ENCODE peak calls at places on chromosome 19, in seven cellular contexts. X is psoas muscle, I is cardiac muscle cell, K is neural progenitor cell, E is A549, P is spleen, S is Peyer's patch. D is an unnamed sample.
A peak's percentile ranks its signal among the peaks of the same experiment; 100 is the strongest.

GRCh38 chr19:7336321-7336973 is 12.3 kb upstream of the ARHGEF18 start:
- DNase-seq in X (no peak), I (no peak), K (no peak), E (no peak), P (peak; percentile 81), S (no peak), D (no peak)

GRCh38 chr19:57241181-57241580 is 749 bp downstream of the ZNF805 start:
- DNase-seq in X (no peak), I (peak; percentile 37), K (no peak), E (no peak), P (no peak), S (no peak), D (no peak)

GRCh38 chr19:4034048-4035017 is 26.8 kb downstream of the PIAS4 start:
- DNase-seq in X (no peak), I (no peak), K (no peak), E (no peak), P (no peak), S (no peak), D (no peak)

GRCh38 chr19:3398114-3398899 is 31.9 kb downstream of the NFIC start:
- DNase-seq in X (peak; percentile 70), I (peak; percentile 58), K (peak; percentile 46), E (no peak), P (peak; percentile 83), S (peak; percentile 66), D (peak; percentile 89)

GRCh38 chr19:38264486-38265212 is at the start of gene SPINT2:
- DNase-seq in X (no peak), I (peak; percentile 89), K (peak; percentile 95), E (peak; percentile 84), P (peak; percentile 93), S (no peak), D (no peak)

GRCh38 chr19:28228854-28229253 is 984.1 kb downstream of the UQCRFS1 start:
- DNase-seq in X (no peak), I (no peak), K (no peak), E (no peak), P (no peak), S (no peak), D (no peak)

GRCh38 chr19:29506619-29506911 is 19.2 kb upstream of the VSTM2B start:
- DNase-seq in X (no peak), I (no peak), K (no peak), E (no peak), P (no peak), S (no peak), D (no peak)

GRCh38 chr19:46620716-46621115 is 4.2 kb downstream of the PTGIR start:
- DNase-seq in X (no peak), I (no peak), K (no peak), E (no peak), P (no peak), S (no peak), D (no peak)

GRCh38 chr19:49145485-49146407 is 9.4 kb downstream of the HRC start:
- DNase-seq in X (peak; percentile 83), I (peak; percentile 96), K (peak; percentile 98), E (peak; percentile 91), P (peak; percentile 93), S (peak; percentile 89), D (peak; percentile 76)

DNA sequence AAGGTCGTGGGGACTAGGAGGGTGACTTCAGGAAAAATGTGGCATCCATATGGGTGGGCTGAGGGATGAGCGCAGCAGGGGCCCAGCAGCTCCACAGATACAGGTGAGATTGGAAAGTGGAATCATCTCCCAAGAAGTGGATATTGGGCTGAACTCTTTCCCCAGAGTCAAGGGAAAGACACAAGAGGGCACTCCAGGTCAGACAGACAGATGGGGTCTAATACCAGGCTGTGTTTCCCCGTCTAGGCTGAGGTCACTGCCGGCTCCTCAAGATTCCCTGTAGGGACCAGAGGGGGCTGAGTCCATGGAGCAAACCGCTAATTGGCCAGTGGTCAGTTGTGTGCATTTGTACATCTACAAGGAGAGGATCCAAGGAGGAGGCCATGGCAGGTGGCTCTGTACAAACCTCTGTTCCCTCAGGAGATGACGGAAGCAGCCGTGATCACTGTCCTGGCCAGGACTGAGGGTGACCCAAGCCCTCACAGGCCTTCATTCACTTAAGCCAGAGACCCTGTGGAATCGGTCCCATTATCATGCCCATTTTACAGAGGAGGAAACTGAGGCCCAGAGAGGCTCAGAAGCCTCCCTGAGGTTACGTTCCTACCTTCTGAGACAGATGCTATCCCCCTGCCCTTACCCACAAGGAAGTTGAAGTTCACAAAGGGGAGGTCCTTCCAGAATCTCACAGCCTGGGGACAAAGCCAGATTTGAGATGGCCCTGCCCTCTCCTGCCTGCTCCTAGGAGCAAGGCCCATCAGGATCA is 14.9 kb upstream of the IGLON5 start:
- DNase-seq in X (no peak), I (no peak), K (peak; percentile 33), E (no peak), P (no peak), S (no peak), D (no peak)
- TF ChIP-seq CTCF in X (no peak), I (peak; percentile 16), K (peak; percentile 33), E (peak; percentile 31), P (no peak), S (no peak), D (no peak)

GRCh38 chr19:40217921-40218890 is at the start of gene TTC9B:
- DNase-seq in X (no peak), I (peak; percentile 71), K (peak; percentile 93), E (no peak), P (no peak), S (no peak), D (no peak)
- H3K4me3 ChIP-seq in X (peak within 1 kb of the TSS; percentile 34), I (no peak within 1 kb of the TSS), K (no peak within 1 kb of the TSS), E (peak within 1 kb of the TSS; percentile 31), P (no peak within 1 kb of the TSS), S (no peak within 1 kb of the TSS), D (no peak within 1 kb of the TSS)

DNA sequence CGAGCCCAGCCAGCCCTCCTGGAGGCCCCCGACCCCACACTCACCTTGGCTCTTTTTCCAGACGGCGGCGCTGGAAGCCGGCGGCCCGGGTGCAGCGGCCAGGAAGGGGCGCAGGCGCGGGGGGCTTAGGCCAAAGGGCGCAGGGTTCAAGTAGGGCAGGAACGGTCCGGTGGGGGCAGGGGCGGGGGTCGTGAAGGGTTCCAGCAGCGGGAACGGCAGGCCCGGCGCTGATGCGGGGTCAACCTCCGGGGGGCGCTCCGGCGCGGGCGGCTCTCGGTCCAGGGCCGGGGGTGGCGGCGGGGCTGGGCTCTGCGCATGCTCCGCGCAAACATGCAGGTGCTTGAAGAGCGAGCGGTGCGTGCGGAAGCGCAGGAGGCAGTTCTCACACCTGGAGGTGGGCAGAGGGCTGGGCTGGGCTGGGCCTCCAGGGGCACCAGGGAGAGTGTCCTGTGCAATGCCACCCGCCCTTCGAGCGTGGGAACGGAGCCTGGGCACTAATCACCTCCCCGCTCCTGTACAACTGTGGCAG is 2.3 kb downstream of the ZNF414 start:
- DNase-seq in X (no peak), I (no peak), K (no peak), E (no peak), P (peak; percentile 79), S (peak; percentile 46), D (peak; percentile 64)
- TF ChIP-seq CTCF in X (no peak), I (no peak), K (peak; percentile 15), E (no peak), P (no peak), S (no peak), D (no peak)

GRCh38 chr19:17778621-17779280 is 16.2 kb upstream of the B3GNT3 start:
- DNase-seq in X (no peak), I (peak; percentile 24), K (peak; percentile 59), E (no peak), P (peak; percentile 86), S (no peak), D (no peak)

GRCh38 chr19:17775245-17775927 is 19.6 kb upstream of the B3GNT3 start:
- DNase-seq in X (no peak), I (peak; percentile 56), K (peak; percentile 82), E (no peak), P (no peak), S (peak; percentile 78), D (no peak)

GRCh38 chr19:17775991-17776803 is 18.7 kb upstream of the B3GNT3 start:
- DNase-seq in X (no peak), I (no peak), K (no peak), E (no peak), P (peak; percentile 85), S (peak; percentile 88), D (no peak)

GRCh38 chr19:17779281-17779930 is 15.5 kb upstream of the B3GNT3 start:
- DNase-seq in X (peak; percentile 39), I (no peak), K (peak; percentile 81), E (peak; percentile 52), P (peak; percentile 87), S (no peak), D (peak; percentile 21)

GRCh38 chr19:17777840-17778620 is 16.9 kb upstream of the B3GNT3 start:
- DNase-seq in X (peak; percentile 52), I (peak; percentile 42), K (peak; percentile 84), E (peak; percentile 62), P (peak; percentile 92), S (peak; percentile 79), D (no peak)
- H3K4me3 ChIP-seq in X (no peak overlapping the region), I (peak overlapping the region; percentile 10), K (peak overlapping the region; percentile 49), E (peak overlapping the region; percentile 56), P (peak overlapping the region; percentile 32), S (no peak overlapping the region), D (no peak overlapping the region)

DNA sequence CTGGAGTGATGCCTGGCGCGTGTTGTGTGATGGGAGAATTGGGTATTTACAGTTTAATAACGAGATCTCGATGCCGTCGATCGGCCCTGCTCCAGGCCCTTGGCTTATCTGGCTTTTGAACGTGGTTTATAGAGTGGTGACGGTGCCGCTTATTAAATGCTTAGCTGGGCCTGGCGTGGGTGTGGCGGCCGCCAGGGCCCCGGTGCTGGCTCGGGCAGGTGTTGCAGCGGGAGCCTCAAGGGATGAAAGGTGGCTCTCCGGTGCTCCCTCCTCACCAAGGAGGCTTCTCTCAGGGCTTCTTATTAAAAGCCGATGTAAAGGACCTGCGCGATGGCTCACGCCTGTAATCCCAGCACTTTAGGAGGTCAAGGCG is 173.8 kb downstream of the KDM4B start:
- DNase-seq in X (peak; percentile 6), I (no peak), K (no peak), E (no peak), P (peak; percentile 64), S (no peak), D (no peak)
- TF ChIP-seq CTCF in X (no peak), I (no peak), K (no peak), E (no peak), P (no peak), S (no peak), D (no peak)

GRCh38 chr19:1001538-1002166 is 1.4 kb downstream of the GRIN3B start:
- DNase-seq in X (no peak), I (peak; percentile 71), K (peak; percentile 79), E (no peak), P (peak; percentile 92), S (peak; percentile 76), D (peak; percentile 41)

GRCh38 chr19:1000095-1000494 is at the start of gene GRIN3B:
- DNase-seq in X (peak; percentile 66), I (peak; percentile 85), K (peak; percentile 90), E (peak; percentile 80), P (peak; percentile 91), S (peak; percentile 78), D (peak; percentile 46)

GRCh38 chr19:1002600-1002999 is 2.4 kb downstream of the GRIN3B start:
- DNase-seq in X (no peak), I (no peak), K (no peak), E (no peak), P (no peak), S (no peak), D (no peak)

GRCh38 chr19:999379-999719 is 870 bp upstream of the GRIN3B start:
- DNase-seq in X (no peak), I (no peak), K (no peak), E (no peak), P (no peak), S (no peak), D (no peak)

GRCh38 chr19:1000591-1001537 is 645 bp downstream of the GRIN3B start:
- DNase-seq in X (no peak), I (no peak), K (peak; percentile 58), E (peak; percentile 51), P (no peak), S (no peak), D (no peak)
- H3K4me3 ChIP-seq in X (no peak overlapping the region), I (peak overlapping the region; percentile 35), K (peak overlapping the region; percentile 73), E (peak overlapping the region; percentile 52), P (peak overlapping the region; percentile 35), S (no peak overlapping the region), D (no peak overlapping the region)